ENCODE peak calls at places on chromosomes 7 and 10, in ten cellular contexts. X is AG08396, S is LoVo, I is SHP77 treated with DMSO at 0.1 percent for 48 hours, Z is GM12878, Q is Caco-2, A is fibroblast of lung, T is EH, U is NCI-H2107, K is left ventricle myocardium inferior. M is an unnamed sample.

GRCh38 chr7:37973915-37974314 is 53.5 kb downstream of the EPDR1 start:
- DNase-seq in X (no peak), S (no peak), I (no peak), Z (no peak), Q (no peak), A (no peak), T (no peak), U (no peak), K (no peak), M (no peak)

GRCh38 chr10:103636996-103637395 is 143.5 kb downstream of the NEURL1 start:
- DNase-seq in X (no peak), S (no peak), I (no peak), Z (no peak), Q (no peak), A (no peak), T (peak), U (no peak), K (no peak), M (no peak)

GRCh38 chr7:26534649-26535482 is 243.2 kb downstream of the SNX10 start:
- DNase-seq in X (no peak), S (peak), I (peak), Z (no peak), Q (no peak), A (no peak), T (no peak), U (peak), K (no peak), M (no peak)

GRCh38 chr10:95567903-95568630 is 6.9 kb upstream of the SORBS1 start:
- DNase-seq in X (no peak), S (peak), I (no peak), Z (no peak), Q (no peak), A (no peak), T (no peak), U (no peak), K (no peak), M (no peak)

GRCh38 chr10:22992075-22992474 is 64.2 kb downstream of the ARMC3 start:
- DNase-seq in X (no peak), S (no peak), I (no peak), Z (no peak), Q (no peak), A (no peak), T (no peak), U (no peak), K (no peak), M (no peak)

GRCh38 chr7:69764071-69764470 is 165.8 kb downstream of the AUTS2 start:
- DNase-seq in X (no peak), S (no peak), I (no peak), Z (no peak), Q (no peak), A (no peak), T (no peak), U (peak), K (no peak), M (no peak)

GRCh38 chr10:28326516-28327493 is 23.9 kb upstream of the MPP7 start:
- DNase-seq in X (no peak), S (no peak), I (no peak), Z (no peak), Q (no peak), A (peak), T (peak), U (no peak), K (peak), M (no peak)

GRCh38 chr7:45897042-45897690 is 8.9 kb downstream of the IGFBP1 start:
- DNase-seq in X (no peak), S (no peak), I (no peak), Z (no peak), Q (no peak), A (peak), T (peak), U (no peak), K (no peak), M (no peak)

GRCh38 chr10:76119515-76119914 is 688.1 kb downstream of the LRMDA start:
- DNase-seq in X (no peak), S (no peak), I (no peak), Z (no peak), Q (no peak), A (peak), T (peak), U (no peak), K (no peak), M (no peak)

GRCh38 chr10:77223532-77224460 is 413.8 kb downstream of the KCNMA1 start:
- DNase-seq in X (no peak), S (no peak), I (no peak), Z (no peak), Q (no peak), A (no peak), T (no peak), U (no peak), K (no peak), M (no peak)

GRCh38 chr7:5557920-5558401 is 134.3 kb upstream of the TNRC18 start:
- DNase-seq in X (peak), S (no peak), I (no peak), Z (peak), Q (no peak), A (peak), T (peak), U (no peak), K (peak), M (no peak)

GRCh38 chr7:139718859-139719258 is 58.9 kb downstream of the HIPK2 start:
- DNase-seq in X (no peak), S (no peak), I (no peak), Z (no peak), Q (no peak), A (no peak), T (no peak), U (no peak), K (no peak), M (no peak)

GRCh38 chr10:104037261-104037951 is 48.3 kb downstream of the COL17A1 start:
- DNase-seq in X (no peak), S (no peak), I (no peak), Z (no peak), Q (no peak), A (no peak), T (no peak), U (no peak), K (no peak), M (no peak)

GRCh38 chr7:129610709-129611245 is 743 bp upstream of the NRF1 start:
- DNase-seq in X (no peak), S (no peak), I (no peak), Z (no peak), Q (no peak), A (no peak), T (no peak), U (no peak), K (no peak), M (no peak)

GRCh38 chr7:138756591-138757222 is 41.1 kb upstream of the TMEM213 start:
- DNase-seq in X (no peak), S (no peak), I (no peak), Z (no peak), Q (no peak), A (no peak), T (no peak), U (no peak), K (no peak), M (no peak)

GRCh38 chr7:5070206-5070605 is 24.5 kb downstream of the RBAK start:
- DNase-seq in X (no peak), S (no peak), I (no peak), Z (no peak), Q (no peak), A (no peak), T (no peak), U (no peak), K (no peak), M (no peak)

M was measured in HCT116.